ENCODE peak calls at places on chromosomes 13 and 19, in ten cellular contexts. One of them, this sample, is unnamed.

GRCh38 chr13:46687810-46688209 is 109.2 kb downstream of the ESD start:
- DNase-seq in endodermal cell: peak
- DNase-seq in NCI-H187 treated with DMSO at 0.1 percent for 48 hours: no peak
- DNase-seq in GM20000: no peak
- DNase-seq in KBM-7: no peak
- DNase-seq in psoas muscle: no peak
- DNase-seq in activated CD4-positive, CD25-positive, alpha-beta regulatory T cell: no peak
- DNase-seq in IMR-90: peak
- DNase-seq in T47D: no peak
- DNase-seq in H9: peak
- DNase-seq in this sample: no peak

GRCh38 chr19:57941593-57941992 is 5.9 kb downstream of the ZNF256 start:
- DNase-seq in endodermal cell: no peak
- DNase-seq in NCI-H187 treated with DMSO at 0.1 percent for 48 hours: no peak
- DNase-seq in GM20000: no peak
- DNase-seq in KBM-7: peak
- DNase-seq in psoas muscle: no peak
- DNase-seq in activated CD4-positive, CD25-positive, alpha-beta regulatory T cell: no peak
- DNase-seq in IMR-90: no peak
- DNase-seq in T47D: no peak
- DNase-seq in H9: no peak
- DNase-seq in this sample: no peak

GRCh38 chr13:97226788-97227627 is 4.9 kb downstream of the MBNL2 start:
- DNase-seq in endodermal cell: peak
- DNase-seq in NCI-H187 treated with DMSO at 0.1 percent for 48 hours: no peak
- DNase-seq in GM20000: peak
- DNase-seq in KBM-7: peak
- DNase-seq in psoas muscle: no peak
- DNase-seq in activated CD4-positive, CD25-positive, alpha-beta regulatory T cell: peak
- DNase-seq in IMR-90: no peak
- DNase-seq in T47D: peak
- DNase-seq in H9: peak
- DNase-seq in this sample: peak

GRCh38 chr19:43778651-43779050 is 2.1 kb downstream of the KCNN4 start:
- DNase-seq in endodermal cell: no peak
- DNase-seq in NCI-H187 treated with DMSO at 0.1 percent for 48 hours: peak
- DNase-seq in GM20000: peak
- DNase-seq in KBM-7: no peak
- DNase-seq in psoas muscle: no peak
- DNase-seq in activated CD4-positive, CD25-positive, alpha-beta regulatory T cell: no peak
- DNase-seq in IMR-90: no peak
- DNase-seq in T47D: no peak
- DNase-seq in H9: no peak
- DNase-seq in this sample: peak

GRCh38 chr19:3813473-3814392 is 27.6 kb upstream of the MATK start:
- DNase-seq in endodermal cell: peak
- DNase-seq in NCI-H187 treated with DMSO at 0.1 percent for 48 hours: no peak
- DNase-seq in GM20000: no peak
- DNase-seq in KBM-7: no peak
- DNase-seq in psoas muscle: no peak
- DNase-seq in activated CD4-positive, CD25-positive, alpha-beta regulatory T cell: no peak
- DNase-seq in IMR-90: no peak
- DNase-seq in T47D: no peak
- DNase-seq in H9: peak
- DNase-seq in this sample: no peak

GRCh38 chr13:99085139-99085845 is 107.4 kb upstream of the DOCK9 start:
- DNase-seq in endodermal cell: peak
- DNase-seq in NCI-H187 treated with DMSO at 0.1 percent for 48 hours: no peak
- DNase-seq in GM20000: no peak
- DNase-seq in KBM-7: no peak
- DNase-seq in psoas muscle: no peak
- DNase-seq in activated CD4-positive, CD25-positive, alpha-beta regulatory T cell: no peak
- DNase-seq in IMR-90: no peak
- DNase-seq in T47D: no peak
- DNase-seq in H9: peak
- DNase-seq in this sample: no peak

GRCh38 chr19:30062331-30063183 is 120.5 kb downstream of the URI1 start:
- DNase-seq in endodermal cell: peak
- DNase-seq in NCI-H187 treated with DMSO at 0.1 percent for 48 hours: no peak
- DNase-seq in GM20000: no peak
- DNase-seq in KBM-7: no peak
- DNase-seq in psoas muscle: no peak
- DNase-seq in activated CD4-positive, CD25-positive, alpha-beta regulatory T cell: no peak
- DNase-seq in IMR-90: no peak
- DNase-seq in T47D: no peak
- DNase-seq in H9: no peak
- DNase-seq in this sample: no peak

GRCh38 chr19:35756373-35757230 is at the start of gene HSPB6:
- DNase-seq in endodermal cell: peak
- DNase-seq in NCI-H187 treated with DMSO at 0.1 percent for 48 hours: no peak
- DNase-seq in GM20000: peak
- DNase-seq in KBM-7: no peak
- DNase-seq in psoas muscle: peak
- DNase-seq in activated CD4-positive, CD25-positive, alpha-beta regulatory T cell: no peak
- DNase-seq in IMR-90: peak
- DNase-seq in T47D: no peak
- DNase-seq in H9: peak
- DNase-seq in this sample: no peak

GRCh38 chr19:55638864-55639359 is 1.9 kb upstream of the ZNF580 start:
- DNase-seq in endodermal cell: peak
- DNase-seq in NCI-H187 treated with DMSO at 0.1 percent for 48 hours: no peak
- DNase-seq in GM20000: no peak
- DNase-seq in KBM-7: peak
- DNase-seq in psoas muscle: peak
- DNase-seq in activated CD4-positive, CD25-positive, alpha-beta regulatory T cell: peak
- DNase-seq in IMR-90: peak
- DNase-seq in T47D: peak
- DNase-seq in H9: peak
- DNase-seq in this sample: no peak

GRCh38 chr19:18590273-18591272 is 2.0 kb downstream of the REX1BD start:
- DNase-seq in endodermal cell: peak
- DNase-seq in NCI-H187 treated with DMSO at 0.1 percent for 48 hours: no peak
- DNase-seq in GM20000: peak
- DNase-seq in KBM-7: no peak
- DNase-seq in psoas muscle: peak
- DNase-seq in activated CD4-positive, CD25-positive, alpha-beta regulatory T cell: no peak
- DNase-seq in IMR-90: peak
- DNase-seq in T47D: no peak
- DNase-seq in H9: peak
- DNase-seq in this sample: no peak

GRCh38 chr19:34260771-34261173 is 6.4 kb downstream of the GARRE1 start:
- DNase-seq in endodermal cell: peak
- DNase-seq in NCI-H187 treated with DMSO at 0.1 percent for 48 hours: no peak
- DNase-seq in GM20000: no peak
- DNase-seq in KBM-7: no peak
- DNase-seq in psoas muscle: no peak
- DNase-seq in activated CD4-positive, CD25-positive, alpha-beta regulatory T cell: no peak
- DNase-seq in IMR-90: peak
- DNase-seq in T47D: no peak
- DNase-seq in H9: peak
- DNase-seq in this sample: no peak

GRCh38 chr13:97627566-97627965 is 193.6 kb downstream of the RAP2A start:
- DNase-seq in endodermal cell: peak
- DNase-seq in NCI-H187 treated with DMSO at 0.1 percent for 48 hours: peak
- DNase-seq in GM20000: no peak
- DNase-seq in KBM-7: no peak
- DNase-seq in psoas muscle: peak
- DNase-seq in activated CD4-positive, CD25-positive, alpha-beta regulatory T cell: no peak
- DNase-seq in IMR-90: peak
- DNase-seq in T47D: no peak
- DNase-seq in H9: peak
- DNase-seq in this sample: peak

GRCh38 chr19:3459322-3459881 is 20.9 kb downstream of the SMIM24 start:
- DNase-seq in endodermal cell: peak
- DNase-seq in NCI-H187 treated with DMSO at 0.1 percent for 48 hours: no peak
- DNase-seq in GM20000: no peak
- DNase-seq in KBM-7: no peak
- DNase-seq in psoas muscle: peak
- DNase-seq in activated CD4-positive, CD25-positive, alpha-beta regulatory T cell: no peak
- DNase-seq in IMR-90: peak
- DNase-seq in T47D: peak
- DNase-seq in H9: peak
- DNase-seq in this sample: no peak

GRCh38 chr19:35495107-35496064 is 5.1 kb upstream of the KRTDAP start:
- DNase-seq in endodermal cell: peak
- DNase-seq in NCI-H187 treated with DMSO at 0.1 percent for 48 hours: no peak
- DNase-seq in GM20000: peak
- DNase-seq in KBM-7: peak
- DNase-seq in psoas muscle: peak
- DNase-seq in activated CD4-positive, CD25-positive, alpha-beta regulatory T cell: peak
- DNase-seq in IMR-90: peak
- DNase-seq in T47D: peak
- DNase-seq in H9: peak
- DNase-seq in this sample: no peak

GRCh38 chr19:10467104-10467706 is 36.0 kb downstream of the KEAP1 start:
- DNase-seq in endodermal cell: no peak
- DNase-seq in NCI-H187 treated with DMSO at 0.1 percent for 48 hours: no peak
- DNase-seq in GM20000: no peak
- DNase-seq in KBM-7: no peak
- DNase-seq in psoas muscle: no peak
- DNase-seq in activated CD4-positive, CD25-positive, alpha-beta regulatory T cell: no peak
- DNase-seq in IMR-90: no peak
- DNase-seq in T47D: no peak
- DNase-seq in H9: no peak
- DNase-seq in this sample: no peak

GRCh38 chr19:42290523-42291436 is 11.2 kb upstream of the PRR19 start:
- DNase-seq in endodermal cell: peak
- DNase-seq in NCI-H187 treated with DMSO at 0.1 percent for 48 hours: no peak
- DNase-seq in GM20000: peak
- DNase-seq in KBM-7: peak
- DNase-seq in psoas muscle: peak
- DNase-seq in activated CD4-positive, CD25-positive, alpha-beta regulatory T cell: peak
- DNase-seq in IMR-90: no peak
- DNase-seq in T47D: peak
- DNase-seq in H9: peak
- DNase-seq in this sample: no peak

GRCh38 chr13:97302611-97303010 is 80.5 kb downstream of the MBNL2 start:
- DNase-seq in endodermal cell: no peak
- DNase-seq in NCI-H187 treated with DMSO at 0.1 percent for 48 hours: no peak
- DNase-seq in GM20000: no peak
- DNase-seq in KBM-7: no peak
- DNase-seq in psoas muscle: no peak
- DNase-seq in activated CD4-positive, CD25-positive, alpha-beta regulatory T cell: no peak
- DNase-seq in IMR-90: no peak
- DNase-seq in T47D: no peak
- DNase-seq in H9: no peak
- DNase-seq in this sample: no peak

GRCh38 chr19:32219392-32219791 is 126.0 kb upstream of the ZNF507 start:
- DNase-seq in endodermal cell: no peak
- DNase-seq in NCI-H187 treated with DMSO at 0.1 percent for 48 hours: no peak
- DNase-seq in GM20000: no peak
- DNase-seq in KBM-7: no peak
- DNase-seq in psoas muscle: no peak
- DNase-seq in activated CD4-positive, CD25-positive, alpha-beta regulatory T cell: no peak
- DNase-seq in IMR-90: no peak
- DNase-seq in T47D: no peak
- DNase-seq in H9: no peak
- DNase-seq in this sample: no peak

GRCh38 chr13:27022571-27023311 is 148.9 kb downstream of the USP12 start:
- DNase-seq in endodermal cell: peak
- DNase-seq in NCI-H187 treated with DMSO at 0.1 percent for 48 hours: no peak
- DNase-seq in GM20000: no peak
- DNase-seq in KBM-7: no peak
- DNase-seq in psoas muscle: no peak
- DNase-seq in activated CD4-positive, CD25-positive, alpha-beta regulatory T cell: no peak
- DNase-seq in IMR-90: peak
- DNase-seq in T47D: peak
- DNase-seq in H9: peak
- DNase-seq in this sample: no peak

GRCh38 chr13:79393564-79394249 is 12.3 kb downstream of the RBM26 start:
- DNase-seq in endodermal cell: peak
- DNase-seq in NCI-H187 treated with DMSO at 0.1 percent for 48 hours: peak
- DNase-seq in GM20000: no peak
- DNase-seq in KBM-7: peak
- DNase-seq in psoas muscle: no peak
- DNase-seq in activated CD4-positive, CD25-positive, alpha-beta regulatory T cell: peak
- DNase-seq in IMR-90: no peak
- DNase-seq in T47D: peak
- DNase-seq in H9: no peak
- DNase-seq in this sample: peak

GRCh38 chr13:74070065-74070464 is 64.1 kb downstream of the KLF12 start:
- DNase-seq in endodermal cell: no peak
- DNase-seq in NCI-H187 treated with DMSO at 0.1 percent for 48 hours: no peak
- DNase-seq in GM20000: no peak
- DNase-seq in KBM-7: no peak
- DNase-seq in psoas muscle: no peak
- DNase-seq in activated CD4-positive, CD25-positive, alpha-beta regulatory T cell: no peak
- DNase-seq in IMR-90: no peak
- DNase-seq in T47D: no peak
- DNase-seq in H9: no peak
- DNase-seq in this sample: no peak

GRCh38 chr19:28488006-28488405 is 724.9 kb downstream of the UQCRFS1 start:
- DNase-seq in endodermal cell: no peak
- DNase-seq in NCI-H187 treated with DMSO at 0.1 percent for 48 hours: no peak
- DNase-seq in GM20000: no peak
- DNase-seq in KBM-7: no peak
- DNase-seq in psoas muscle: no peak
- DNase-seq in activated CD4-positive, CD25-positive, alpha-beta regulatory T cell: no peak
- DNase-seq in IMR-90: no peak
- DNase-seq in T47D: no peak
- DNase-seq in H9: peak
- DNase-seq in this sample: no peak

GRCh38 chr13:80168089-80168850 is 172.7 kb downstream of the SPRY2 start:
- DNase-seq in endodermal cell: no peak
- DNase-seq in NCI-H187 treated with DMSO at 0.1 percent for 48 hours: no peak
- DNase-seq in GM20000: no peak
- DNase-seq in KBM-7: peak
- DNase-seq in psoas muscle: no peak
- DNase-seq in activated CD4-positive, CD25-positive, alpha-beta regulatory T cell: no peak
- DNase-seq in IMR-90: peak
- DNase-seq in T47D: no peak
- DNase-seq in H9: no peak
- DNase-seq in this sample: no peak

GRCh38 chr19:919157-920050 is 2.3 kb downstream of the KISS1R start:
- DNase-seq in endodermal cell: peak
- DNase-seq in NCI-H187 treated with DMSO at 0.1 percent for 48 hours: no peak
- DNase-seq in GM20000: peak
- DNase-seq in KBM-7: no peak
- DNase-seq in psoas muscle: no peak
- DNase-seq in activated CD4-positive, CD25-positive, alpha-beta regulatory T cell: peak
- DNase-seq in IMR-90: no peak
- DNase-seq in T47D: peak
- DNase-seq in H9: no peak
- DNase-seq in this sample: no peak

GRCh38 chr19:39405930-39406655 is 554 bp upstream of the ZFP36 start:
- DNase-seq in endodermal cell: peak
- DNase-seq in NCI-H187 treated with DMSO at 0.1 percent for 48 hours: no peak
- DNase-seq in GM20000: peak
- DNase-seq in KBM-7: peak
- DNase-seq in psoas muscle: no peak
- DNase-seq in activated CD4-positive, CD25-positive, alpha-beta regulatory T cell: peak
- DNase-seq in IMR-90: no peak
- DNase-seq in T47D: peak
- DNase-seq in H9: peak
- DNase-seq in this sample: no peak

GRCh38 chr13:106617561-106617960 is 49.6 kb upstream of the ARGLU1 start:
- DNase-seq in endodermal cell: peak
- DNase-seq in NCI-H187 treated with DMSO at 0.1 percent for 48 hours: no peak
- DNase-seq in GM20000: no peak
- DNase-seq in KBM-7: no peak
- DNase-seq in psoas muscle: no peak
- DNase-seq in activated CD4-positive, CD25-positive, alpha-beta regulatory T cell: no peak
- DNase-seq in IMR-90: peak
- DNase-seq in T47D: no peak
- DNase-seq in H9: peak
- DNase-seq in this sample: no peak

GRCh38 chr19:31962565-31962996 is 382.8 kb upstream of the ZNF507 start:
- DNase-seq in endodermal cell: no peak
- DNase-seq in NCI-H187 treated with DMSO at 0.1 percent for 48 hours: no peak
- DNase-seq in GM20000: no peak
- DNase-seq in KBM-7: no peak
- DNase-seq in psoas muscle: no peak
- DNase-seq in activated CD4-positive, CD25-positive, alpha-beta regulatory T cell: no peak
- DNase-seq in IMR-90: no peak
- DNase-seq in T47D: no peak
- DNase-seq in H9: no peak
- DNase-seq in this sample: no peak